ENCODE peak calls at places on chromosome 15, in six cellular contexts. F, L, Z, O, G and Y are unnamed samples.

GRCh38 chr15:92306662-92307061 is 87.0 kb upstream of the ST8SIA2 start:
- DNase-seq in Z (no peak), F (no peak), L (peak), G (peak), O (no peak), Y (peak)

GRCh38 chr15:48397841-48398240 is 66.6 kb downstream of the DUT start:
- DNase-seq in O (no peak), Z (no peak), G (no peak), L (no peak), F (no peak), Y (no peak)

GRCh38 chr15:51758645-51759044 is 7.2 kb downstream of the TMOD2 start:
- DNase-seq in L (no peak), G (no peak), O (peak), F (peak), Z (peak), Y (peak)

GRCh38 chr15:100722551-100723322 is 120.3 kb downstream of the ASB7 start:
- DNase-seq in G (no peak), L (no peak), F (no peak), O (no peak), Z (no peak), Y (no peak)

GRCh38 chr15:43872416-43873020 is 45.7 kb downstream of the WDR76 start:
- DNase-seq in Z (peak), L (peak), F (peak), O (peak), G (peak), Y (peak)

GRCh38 chr15:36499751-36500389 is 79.6 kb upstream of the CDIN1 start:
- DNase-seq in F (no peak), L (no peak), G (no peak), Z (peak), O (no peak), Y (no peak)

GRCh38 chr15:101057841-101058407 is 138.8 kb downstream of the LRRK1 start:
- DNase-seq in F (peak), Z (no peak), L (peak), O (no peak), G (no peak), Y (no peak)

GRCh38 chr15:67863442-67863987 is 23.7 kb upstream of the RNU6-1 start:
- DNase-seq in G (peak), O (peak), L (peak), Z (peak), F (peak), Y (peak)

GRCh38 chr15:25790003-25790660 is 73.0 kb downstream of the ATP10A start:
- DNase-seq in O (peak), G (peak), Z (peak), L (no peak), F (peak), Y (no peak)

GRCh38 chr15:95558131-95558530 is 772.4 kb upstream of the NR2F2 start:
- DNase-seq in L (no peak), O (peak), F (no peak), G (peak), Z (peak), Y (peak)

GRCh38 chr15:77135181-77135580 is 64.3 kb upstream of the TSPAN3 start:
- DNase-seq in Z (no peak), F (no peak), G (no peak), L (no peak), O (no peak), Y (no peak)

GRCh38 chr15:47506543-47507090 is 210.7 kb upstream of the SEMA6D start:
- DNase-seq in G (no peak), Z (no peak), F (no peak), O (no peak), L (no peak), Y (no peak)

GRCh38 chr15:96484830-96485229 is 154.3 kb downstream of the NR2F2 start:
- DNase-seq in O (no peak), G (no peak), L (no peak), F (no peak), Z (no peak), Y (no peak)

GRCh38 chr15:82980986-82981385 is 5.0 kb upstream of the RAMAC start:
- DNase-seq in G (no peak), O (no peak), F (no peak), Z (no peak), L (no peak), Y (no peak)

GRCh38 chr15:75843618-75844610 is 667 bp downstream of the UBE2Q2 start:
- DNase-seq in O (peak), F (peak), Z (peak), L (peak), G (peak), Y (peak)

GRCh38 chr15:36880226-36880912 is 220.0 kb downstream of the MEIS2 start:
- DNase-seq in F (no peak), Z (no peak), L (peak), O (peak), G (no peak), Y (no peak)

GRCh38 chr15:78811825-78812183 is 540 bp upstream of the ADAMTS7 start:
- DNase-seq in L (no peak), G (no peak), O (no peak), Z (no peak), F (no peak), Y (no peak)

GRCh38 chr15:32956006-32956405 is 238.2 kb downstream of the GREM1 start:
- DNase-seq in F (no peak), L (peak), Z (peak), G (peak), O (peak), Y (peak)

GRCh38 chr15:85687329-85687728 is 107.4 kb downstream of the KLHL25 start:
- DNase-seq in G (no peak), L (no peak), O (no peak), Z (no peak), F (no peak), Y (no peak)

GRCh38 chr15:95603802-95604201 is 726.7 kb upstream of the NR2F2 start:
- DNase-seq in G (no peak), O (no peak), F (no peak), Z (peak), L (no peak), Y (no peak)

GRCh38 chr15:68491415-68492106 is 59.6 kb upstream of the ITGA11 start:
- DNase-seq in Z (no peak), G (no peak), O (no peak), F (no peak), L (no peak), Y (no peak)

GRCh38 chr15:79179108-79179561 is 88.6 kb upstream of the RASGRF1 start:
- DNase-seq in F (no peak), G (peak), Z (peak), L (peak), O (peak), Y (peak)

GRCh38 chr15:48866141-48866563 is 11.8 kb upstream of the EID1 start:
- DNase-seq in O (peak), L (no peak), G (peak), Z (peak), F (no peak), Y (no peak)

GRCh38 chr15:73273181-73274002 is 95.4 kb downstream of the HCN4 start:
- DNase-seq in F (peak), L (peak), G (peak), Z (peak), O (peak), Y (peak)

GRCh38 chr15:70857547-70858265 is 3.7 kb upstream of the LARP6 start:
- DNase-seq in O (no peak), L (no peak), G (no peak), F (no peak), Z (peak), Y (no peak)

GRCh38 chr15:71278989-71279756 is 163.9 kb downstream of the THSD4 start:
- DNase-seq in Z (peak), F (peak), O (peak), L (no peak), G (peak), Y (peak)

GRCh38 chr15:40106203-40107161 is 2.2 kb downstream of the BMF start:
- DNase-seq in Z (peak), F (peak), G (peak), L (peak), O (peak), Y (peak)

GRCh38 chr15:82930466-82930865 is 22.1 kb downstream of the HOMER2 start:
- DNase-seq in Z (no peak), F (no peak), G (no peak), O (no peak), L (no peak), Y (no peak)

GRCh38 chr15:55532944-55533343 is 24.9 kb upstream of the DNAAF4 start:
- DNase-seq in G (no peak), L (no peak), O (no peak), Z (no peak), F (no peak), Y (no peak)

GRCh38 chr15:35827156-35827555 is 281.2 kb upstream of the DPH6 start:
- DNase-seq in G (no peak), O (peak), F (no peak), L (no peak), Z (no peak), Y (peak)

GRCh38 chr15:26852980-26853379 is 13.9 kb upstream of the GABRA5 start:
- DNase-seq in L (no peak), F (no peak), Z (no peak), G (no peak), O (no peak), Y (no peak)

GRCh38 chr15:58332676-58333400 is 99.0 kb upstream of the LIPC start:
- DNase-seq in L (no peak), G (peak), Z (peak), O (peak), F (no peak), Y (peak)

GRCh38 chr15:95449229-95449628 is 881.3 kb upstream of the NR2F2 start:
- DNase-seq in Z (no peak), G (no peak), L (no peak), O (no peak), F (no peak), Y (no peak)

GRCh38 chr15:69593981-69594966 is 141.7 kb downstream of the RPLP1 start:
- DNase-seq in L (peak), O (no peak), Z (peak), G (peak), F (peak), Y (peak)

GRCh38 chr15:40906947-40907802 is 12.9 kb downstream of the VPS18 start:
- DNase-seq in L (peak), O (peak), G (peak), F (peak), Z (no peak), Y (peak)

GRCh38 chr15:77185242-77185785 is 114.4 kb upstream of the TSPAN3 start:
- DNase-seq in F (no peak), G (no peak), O (peak), L (no peak), Z (no peak), Y (no peak)

GRCh38 chr15:37880009-37880834 is 54.2 kb upstream of the TMCO5A start:
- DNase-seq in F (no peak), O (peak), Z (peak), G (peak), L (no peak), Y (peak)

GRCh38 chr15:52133510-52134220 is 21.1 kb upstream of the BCL2L10 start:
- DNase-seq in O (no peak), F (no peak), Z (no peak), L (no peak), G (no peak), Y (no peak)

DNA sequence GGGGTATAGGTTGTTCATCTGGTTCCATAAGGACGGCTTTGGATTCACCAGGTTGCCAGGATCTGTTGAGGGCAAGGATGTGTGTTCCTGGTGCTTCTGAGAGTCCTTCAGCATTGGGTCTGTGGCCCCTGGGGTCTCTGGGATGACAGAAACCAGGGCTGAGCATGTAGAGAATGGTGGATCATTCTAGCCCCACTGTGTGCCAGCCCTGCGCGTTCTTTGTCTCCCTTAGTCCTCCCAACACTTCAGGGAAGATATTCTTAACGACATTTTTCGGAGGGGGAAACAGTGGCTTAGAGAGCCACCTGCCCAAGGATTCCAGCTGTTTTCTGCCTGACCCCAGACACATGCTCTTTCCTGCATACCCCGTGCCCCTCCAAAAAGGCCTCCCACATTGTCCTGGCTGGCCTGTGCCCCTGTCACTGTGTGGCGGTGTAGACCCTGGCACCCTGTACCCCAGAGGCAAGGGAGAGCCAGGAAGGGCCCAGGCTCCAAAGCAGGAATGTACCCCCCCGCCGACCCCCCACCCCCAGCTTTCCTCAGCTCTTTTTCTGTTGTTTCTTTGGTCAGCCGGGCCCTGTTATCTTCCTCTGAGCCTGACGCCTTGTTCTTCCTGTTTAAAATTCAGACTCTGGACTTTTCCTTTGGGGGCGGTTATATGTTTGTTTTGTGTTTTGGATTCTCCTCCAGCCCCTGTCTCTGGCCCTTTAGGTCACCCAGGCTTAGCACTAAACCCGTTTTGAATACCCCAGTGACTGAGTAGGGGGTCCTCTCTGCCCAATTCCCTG is 57.8 kb upstream of the SMAD6 start:
- DNase-seq in G (no peak), F (no peak), O (no peak), L (no peak), Z (no peak), Y (no peak)
- H3K9ac ChIP-seq in G (no peak), F (no peak), O (no peak), L (no peak), Z (peak), Y (no peak)

GRCh38 chr15:65377976-65378366 is at the start of gene IGDCC3:
- DNase-seq in Z (peak), L (peak), F (no peak), G (no peak), O (peak), Y (no peak)

GRCh38 chr15:65374831-65375401 is 2.9 kb downstream of the IGDCC3 start:
- DNase-seq in L (peak), F (no peak), Z (no peak), G (no peak), O (no peak), Y (no peak)

GRCh38 chr15:65377105-65377975 is 462 bp downstream of the IGDCC3 start:
- DNase-seq in G (no peak), F (no peak), O (peak), L (peak), Z (peak), Y (peak)

GRCh38 chr15:65375871-65376552 is 1.8 kb downstream of the IGDCC3 start:
- DNase-seq in G (no peak), L (peak), O (no peak), Z (no peak), F (no peak), Y (no peak)

DNA sequence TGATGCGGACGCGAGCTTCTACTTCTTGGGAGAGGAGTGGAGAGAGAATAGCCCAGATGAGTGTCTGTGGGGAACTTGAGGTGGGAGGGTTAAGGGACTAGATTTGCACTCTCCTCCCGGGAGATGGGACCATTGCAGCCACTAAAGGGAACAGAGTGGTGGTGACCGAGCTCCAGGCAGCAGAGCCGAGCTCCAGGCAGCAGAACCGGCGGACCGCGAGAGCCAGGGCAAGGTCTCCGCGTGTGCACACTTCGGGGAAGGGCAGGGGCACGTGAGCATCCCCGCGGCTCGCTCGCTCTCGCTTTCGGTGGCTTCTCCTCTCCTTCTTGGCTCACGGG is 1.1 kb downstream of the IGDCC3 start:
- DNase-seq in Z (peak), G (no peak), F (no peak), L (peak), O (no peak), Y (no peak)
- H3K9ac ChIP-seq in Z (no peak), G (no peak), F (no peak), L (no peak), O (no peak), Y (no peak)

GRCh38 chr15:63076136-63077005 is 33.8 kb downstream of the TPM1 start:
- DNase-seq in O (no peak), Z (no peak), L (peak), F (no peak), G (no peak), Y (no peak)

GRCh38 chr15:63077952-63078351 is 35.4 kb downstream of the TPM1 start:
- DNase-seq in G (no peak), F (no peak), Z (no peak), L (no peak), O (no peak), Y (no peak)

GRCh38 chr15:63073497-63074172 is 31.1 kb downstream of the TPM1 start:
- DNase-seq in F (no peak), Z (no peak), G (no peak), L (no peak), O (no peak), Y (no peak)

GRCh38 chr15:63072809-63073277 is 30.3 kb downstream of the TPM1 start:
- DNase-seq in O (no peak), G (no peak), Z (no peak), L (no peak), F (no peak), Y (no peak)

GRCh38 chr15:63075072-63075995 is 32.8 kb downstream of the TPM1 start:
- DNase-seq in Z (peak), L (peak), O (peak), F (no peak), G (no peak), Y (no peak)
- H3K9ac ChIP-seq in Z (peak), L (no peak), O (peak), F (no peak), G (no peak), Y (no peak)

GRCh38 chr15:41945221-41945620 is 27.1 kb downstream of the EHD4 start:
- DNase-seq in G (no peak), O (no peak), Z (no peak), F (no peak), L (no peak), Y (no peak)
- H3K9ac ChIP-seq in G (no peak), O (peak), Z (no peak), F (no peak), L (no peak), Y (no peak)

GRCh38 chr15:90531147-90531546 is 1.4 kb downstream of the CRTC3 start:
- DNase-seq in O (no peak), F (no peak), G (no peak), Z (no peak), L (no peak), Y (no peak)
- H3K9ac ChIP-seq in O (peak), F (peak), G (no peak), Z (no peak), L (no peak), Y (no peak)

GRCh38 chr15:74432271-74432967 is 1.3 kb downstream of the SEMA7A start:
- DNase-seq in Z (no peak), G (peak), O (no peak), L (no peak), F (no peak), Y (no peak)
- H3K9ac ChIP-seq in Z (peak), G (peak), O (peak), L (no peak), F (no peak), Y (peak)

GRCh38 chr15:42457445-42458442 is 33.2 kb downstream of the ZNF106 start:
- DNase-seq in L (peak), Z (peak), O (peak), F (peak), G (no peak), Y (peak)
- H3K9ac ChIP-seq in L (no peak), Z (peak), O (peak), F (no peak), G (no peak), Y (no peak)

DNA sequence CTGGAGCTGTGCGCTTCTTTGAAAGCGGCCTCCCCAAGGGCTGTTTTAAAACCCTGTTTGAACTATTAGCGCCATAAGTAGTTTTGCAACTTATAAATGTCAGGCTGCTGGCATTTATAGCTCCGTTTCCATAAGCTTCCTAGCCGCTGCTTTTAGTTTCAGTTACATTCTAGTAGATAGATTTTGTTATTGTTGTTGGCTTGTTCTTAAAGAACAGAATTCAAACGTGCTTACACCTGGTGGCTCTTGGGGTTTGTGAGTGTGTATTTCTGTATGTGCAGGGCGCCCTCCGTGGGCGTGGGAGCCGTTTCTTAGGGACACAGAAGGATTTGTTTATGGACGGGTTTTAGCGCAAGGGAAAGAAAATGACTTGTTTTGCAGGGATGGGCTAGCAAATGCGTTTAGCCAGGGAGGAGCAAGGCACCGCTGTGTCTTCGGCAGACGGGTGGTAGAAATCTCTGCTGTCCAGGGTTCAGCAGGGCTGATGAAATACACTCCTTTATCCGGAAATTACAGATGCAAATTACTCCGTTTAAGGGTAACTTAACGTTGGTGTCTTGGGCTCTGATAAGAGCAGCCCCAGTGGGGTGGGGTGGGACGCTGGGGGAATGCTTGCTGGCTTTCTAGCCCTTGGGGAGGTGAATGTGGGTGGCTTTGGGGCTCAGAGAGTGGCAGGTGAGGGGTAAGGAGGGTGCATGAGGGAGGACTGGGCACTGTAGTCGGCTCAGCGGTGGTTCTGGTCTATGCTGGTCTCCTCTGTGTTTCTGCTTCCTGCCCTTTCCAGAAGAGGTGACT is 701 bp downstream of the SV2B start:
- DNase-seq in F (no peak), L (no peak), G (no peak), O (peak), Z (peak), Y (no peak)
- H3K9ac ChIP-seq in F (no peak), L (no peak), G (no peak), O (peak), Z (no peak), Y (peak)

GRCh38 chr15:28920781-28921331 is 35.1 kb downstream of the APBA2 start:
- DNase-seq in L (no peak), Z (no peak), O (no peak), F (no peak), G (no peak), Y (no peak)

GRCh38 chr15:28919201-28919627 is 33.4 kb downstream of the APBA2 start:
- DNase-seq in Z (no peak), F (no peak), L (peak), G (peak), O (no peak), Y (no peak)

GRCh38 chr15:28921336-28921735 is 35.6 kb downstream of the APBA2 start:
- DNase-seq in L (no peak), O (no peak), G (no peak), F (no peak), Z (no peak), Y (no peak)

GRCh38 chr15:28918141-28918983 is 32.6 kb downstream of the APBA2 start:
- DNase-seq in O (peak), L (peak), G (no peak), F (no peak), Z (no peak), Y (peak)

GRCh38 chr15:28919679-28920655 is 34.2 kb downstream of the APBA2 start:
- DNase-seq in O (no peak), Z (no peak), G (no peak), L (no peak), F (no peak), Y (no peak)
- H3K9ac ChIP-seq in O (no peak), Z (no peak), G (no peak), L (no peak), F (no peak), Y (no peak)